ENCODE peak calls at places on chromosome 13, in six cellular contexts. E is IMR-90, O is neuronal stem cell, R is mesenchymal stem cell, C is H9, F is H1. P is an unnamed sample.

GRCh38 chr13:84366484-84366883 is 484.2 kb upstream of the SLITRK1 start:
- DNase-seq in E (peak), O (no peak), R (no peak), C (no peak), F (no peak), P (no peak)

GRCh38 chr13:77143325-77143907 is 116.5 kb upstream of the FBXL3 start:
- DNase-seq in E (peak), O (no peak), R (peak), C (no peak), F (no peak), P (peak)

GRCh38 chr13:50483416-50483815 is 360.1 kb downstream of the DLEU7 start:
- DNase-seq in E (no peak), O (no peak), R (no peak), C (no peak), F (no peak), P (no peak)

GRCh38 chr13:20174656-20175405 is 14.0 kb upstream of the GJA3 start:
- DNase-seq in E (peak), O (no peak), R (peak), C (peak), F (no peak), P (peak)

GRCh38 chr13:77375554-77375953 is 48.7 kb upstream of the MYCBP2 start:
- DNase-seq in E (no peak), O (no peak), R (no peak), C (no peak), F (no peak), P (no peak)

GRCh38 chr13:98080280-98080679 is 62.6 kb upstream of the FARP1 start:
- DNase-seq in E (no peak), O (no peak), R (no peak), C (no peak), F (no peak), P (no peak)

GRCh38 chr13:48559638-48560320 is 26.9 kb upstream of the RCBTB2 start:
- DNase-seq in E (peak), O (no peak), R (no peak), C (no peak), F (no peak), P (no peak)

GRCh38 chr13:99380921-99381645 is 73.9 kb upstream of the GPR183 start:
- DNase-seq in E (peak), O (no peak), R (no peak), C (no peak), F (peak), P (no peak)

GRCh38 chr13:65913173-65913572 is 1317.0 kb downstream of the PCDH9 start:
- DNase-seq in E (peak), O (no peak), R (peak), C (no peak), F (no peak), P (peak)

GRCh38 chr13:102726430-102726829 is 31.6 kb upstream of the METTL21C start:
- DNase-seq in E (no peak), O (no peak), R (no peak), C (no peak), F (no peak), P (peak)

GRCh38 chr13:80050252-80050651 is 290.7 kb downstream of the SPRY2 start:
- DNase-seq in E (peak), O (no peak), R (no peak), C (no peak), F (no peak), P (no peak)

GRCh38 chr13:62358646-62358932 is 942.9 kb upstream of the PCDH20 start:
- DNase-seq in E (no peak), O (no peak), R (no peak), C (no peak), F (no peak), P (no peak)

GRCh38 chr13:30038884-30039283 is 188.5 kb upstream of the UBL3 start:
- DNase-seq in E (peak), O (no peak), R (no peak), C (no peak), F (no peak), P (no peak)

DNA sequence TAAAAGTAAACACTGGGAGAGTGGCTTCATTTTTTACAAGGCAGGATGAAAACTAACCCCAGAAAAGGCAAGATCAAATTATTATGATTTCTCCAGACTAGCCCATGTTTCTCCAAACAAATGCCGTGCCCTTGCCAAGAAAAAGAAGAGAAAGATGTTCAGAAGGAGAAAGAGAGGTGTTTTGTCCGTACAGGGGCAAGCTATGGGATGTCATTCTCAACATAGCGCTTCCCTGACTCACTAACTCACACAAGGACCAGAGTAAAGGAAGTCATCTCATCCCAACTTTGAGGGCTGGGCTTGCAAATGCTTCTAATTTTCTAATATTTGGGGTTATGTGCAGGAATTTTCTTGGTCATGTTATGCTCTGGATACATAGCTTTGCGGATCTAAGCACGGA is 224.2 kb upstream of the MAB21L1 start:
- DNase-seq in E (peak), O (no peak), R (no peak), C (no peak), F (no peak), P (no peak)
- H3K27ac ChIP-seq in E (peak), O (no peak), R (no peak), C (no peak), F (no peak), P (no peak)

DNA sequence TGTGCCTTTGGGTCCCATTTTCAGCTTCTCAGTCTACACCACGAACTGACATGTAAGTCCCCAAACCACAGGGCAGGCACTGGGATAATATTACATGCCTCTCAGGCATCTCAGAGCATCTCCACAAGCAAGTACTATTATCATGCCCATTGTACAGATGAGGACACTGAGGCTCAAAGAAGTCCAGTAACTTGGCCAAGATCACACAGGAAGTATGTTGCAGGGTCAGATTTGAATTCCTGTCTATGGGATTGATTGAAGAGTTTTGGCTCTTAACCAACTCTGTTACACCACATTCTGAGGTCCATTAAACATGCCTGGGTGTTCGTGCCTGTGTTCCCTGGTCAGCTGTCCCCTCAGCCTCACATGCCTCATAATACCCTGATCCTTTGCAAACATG is 319.8 kb downstream of the FOXO1 start:
- DNase-seq in E (no peak), O (no peak), R (no peak), C (no peak), F (no peak), P (no peak)
- H3K9ac ChIP-seq in E (no peak), O (no peak), R (no peak), C (no peak), F (no peak), P (no peak)

GRCh38 chr13:113453962-113454361 is 674 bp upstream of the ADPRHL1 start:
- DNase-seq in E (no peak), O (no peak), R (no peak), C (no peak), F (no peak), P (no peak)
- H3K14ac ChIP-seq in E (no peak), O (no peak), R (no peak), C (no peak), F (no peak), P (no peak)

DNA sequence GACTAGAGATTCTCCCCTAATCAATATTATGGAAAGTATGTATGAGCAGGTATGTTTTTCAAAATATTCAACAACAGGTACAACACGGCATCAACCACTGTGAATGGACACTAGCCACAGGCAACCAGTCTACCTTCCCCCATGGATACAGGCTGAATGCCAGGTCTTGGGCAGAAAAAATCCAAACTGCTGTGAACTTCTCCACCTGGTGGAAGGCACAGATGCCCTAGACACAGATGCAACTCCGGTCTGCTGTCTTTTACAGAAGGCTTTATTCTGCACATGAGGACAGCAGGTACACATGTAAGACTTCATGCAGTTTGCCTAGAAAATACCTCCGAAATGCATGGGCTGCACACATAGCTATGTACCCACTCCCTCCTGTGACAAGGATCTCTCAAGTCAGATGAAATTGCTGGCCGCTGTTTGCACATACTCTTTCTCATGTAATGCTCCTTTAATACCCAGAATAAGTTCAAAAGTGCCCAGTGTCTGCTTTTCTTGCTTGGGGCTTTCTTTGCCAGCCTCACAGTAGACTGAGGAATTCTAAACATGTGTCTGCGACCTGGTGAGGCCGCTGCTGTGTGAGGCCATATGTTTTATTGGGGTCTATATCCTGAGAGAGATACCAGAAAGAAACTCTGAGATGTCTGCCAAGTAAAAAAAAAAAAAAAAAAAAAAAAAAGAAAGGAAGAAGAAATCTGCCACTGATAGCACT is 325.9 kb downstream of the FOXO1 start:
- DNase-seq in E (no peak), O (peak), R (no peak), C (no peak), F (no peak), P (peak)
- H3K27ac ChIP-seq in E (no peak), O (peak), R (peak), C (no peak), F (no peak), P (peak)

DNA sequence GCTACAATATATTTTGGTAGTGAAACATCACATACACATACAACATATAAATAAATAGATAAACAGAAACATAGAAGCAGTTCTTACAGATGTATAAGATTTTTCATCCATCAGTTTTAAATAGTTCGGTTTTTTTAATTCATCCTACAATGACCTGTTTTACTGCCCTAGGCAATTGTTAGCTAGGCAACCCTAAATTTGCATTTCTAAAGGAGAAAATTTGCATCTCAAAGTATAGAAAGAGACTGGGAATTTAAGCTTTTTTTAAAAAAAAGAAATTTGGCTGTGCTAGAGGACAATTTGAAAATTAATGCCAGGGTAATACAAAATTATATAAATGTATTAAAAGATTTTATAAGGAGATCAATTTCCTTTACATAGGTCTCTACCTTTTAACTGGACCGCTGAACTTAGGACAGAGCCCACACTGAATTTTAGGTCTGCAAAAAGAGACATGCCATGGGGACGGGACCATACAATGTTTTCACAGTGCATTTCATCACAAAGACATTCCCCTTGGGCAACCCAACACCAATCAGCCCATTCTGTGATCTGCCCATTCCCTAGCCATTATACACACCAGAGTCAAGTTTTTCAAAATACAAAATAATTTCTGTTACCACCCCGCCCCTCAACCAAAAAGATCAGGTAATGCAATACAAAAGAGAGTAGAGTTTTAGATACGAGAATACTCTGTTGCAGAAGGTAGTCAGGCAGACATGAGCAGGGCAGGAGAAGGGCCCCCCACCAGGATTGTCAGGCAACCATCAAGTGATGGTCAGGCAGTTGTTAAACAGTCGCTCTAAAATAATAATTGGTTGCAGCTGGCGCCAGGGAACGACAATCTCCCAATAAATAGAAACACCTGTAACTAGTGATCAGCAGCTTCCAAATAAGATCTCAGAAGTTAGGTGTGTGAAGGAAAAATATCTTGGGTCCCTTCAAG is 299.8 kb upstream of the SGCG start:
- DNase-seq in E (no peak), O (no peak), R (no peak), C (peak), F (no peak), P (no peak)
- H3K9ac ChIP-seq in E (no peak), O (no peak), R (no peak), C (no peak), F (no peak), P (no peak)

DNA sequence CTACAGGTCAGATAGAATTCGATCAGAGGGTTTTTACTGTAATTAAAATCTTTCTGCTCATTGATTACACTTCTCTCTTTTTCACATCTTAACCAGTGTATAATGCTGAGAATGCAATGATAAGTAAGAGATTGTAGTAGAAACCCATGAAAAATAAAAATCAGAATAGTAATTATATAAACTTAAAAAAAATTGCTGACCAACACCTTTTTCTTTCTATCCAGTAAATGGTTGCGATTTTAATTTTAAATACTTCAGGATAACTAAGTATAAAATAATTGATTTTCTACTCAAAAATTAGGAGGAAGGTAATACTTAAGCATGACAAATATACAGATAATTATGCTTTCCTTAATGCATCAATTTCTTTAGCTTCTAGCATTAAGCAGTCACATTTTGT is 910.6 kb upstream of the GPC6 start:
- DNase-seq in E (no peak), O (no peak), R (no peak), C (no peak), F (no peak), P (no peak)
- H3K14ac ChIP-seq in E (no peak), O (no peak), R (no peak), C (no peak), F (no peak), P (no peak)

DNA sequence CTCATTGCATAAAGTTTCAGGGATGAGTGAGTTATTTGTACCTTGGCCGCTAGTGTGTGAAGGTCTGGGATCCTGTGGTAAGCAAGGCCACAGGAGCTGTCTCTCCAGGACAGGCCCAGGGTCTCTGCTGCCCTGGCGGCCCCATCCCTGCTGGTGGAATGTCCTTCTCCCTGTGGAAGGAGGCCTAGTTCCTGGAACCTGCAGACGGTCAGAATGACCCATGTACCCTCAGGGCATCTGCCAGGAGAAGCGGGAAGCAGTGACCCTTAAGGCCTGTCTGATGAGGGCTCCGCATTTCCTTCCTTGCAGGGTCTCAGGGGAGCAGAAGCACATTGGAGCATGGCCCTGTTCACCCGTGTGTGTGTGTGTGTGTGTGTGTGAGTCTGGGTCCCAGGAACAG is 32.1 kb upstream of the SOX1 start:
- DNase-seq in E (no peak), O (no peak), R (no peak), C (no peak), F (no peak), P (peak)
- H3K27ac ChIP-seq in E (no peak), O (no peak), R (no peak), C (no peak), F (no peak), P (no peak)

GRCh38 chr13:110480161-110480560 is 81.4 kb downstream of the RAB20 start:
- DNase-seq in E (no peak), O (no peak), R (no peak), C (no peak), F (no peak), P (peak)

GRCh38 chr13:110477711-110478245 is 83.7 kb downstream of the RAB20 start:
- DNase-seq in E (no peak), O (no peak), R (no peak), C (no peak), F (no peak), P (no peak)

GRCh38 chr13:110478405-110479214 is 82.9 kb downstream of the RAB20 start:
- DNase-seq in E (no peak), O (no peak), R (no peak), C (no peak), F (no peak), P (peak)

GRCh38 chr13:110479215-110479545 is 82.3 kb downstream of the RAB20 start:
- DNase-seq in E (no peak), O (no peak), R (no peak), C (no peak), F (no peak), P (no peak)

GRCh38 chr13:110479648-110480047 is 81.9 kb downstream of the RAB20 start:
- DNase-seq in E (no peak), O (no peak), R (no peak), C (no peak), F (no peak), P (no peak)
- H3K9ac ChIP-seq in E (no peak), O (no peak), R (no peak), C (no peak), F (no peak), P (no peak)

DNA sequence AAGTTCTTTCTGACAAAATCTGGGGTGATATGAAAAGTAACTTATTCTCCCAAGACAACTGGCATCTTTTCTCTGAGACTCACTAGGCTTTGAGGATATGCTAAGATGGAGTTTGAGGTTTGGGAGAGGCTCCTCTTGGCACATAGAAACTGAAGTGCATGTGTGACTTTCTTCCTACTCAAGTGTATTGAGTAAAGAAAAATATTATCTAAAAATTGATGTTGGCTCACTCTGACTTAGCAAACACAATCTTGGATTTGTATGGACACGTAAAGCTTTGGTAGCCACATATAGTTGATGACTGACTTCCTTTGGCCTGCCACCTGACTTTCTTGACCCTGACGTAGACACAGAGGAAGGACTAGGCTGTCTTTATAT is 71.1 kb upstream of the KLF12 start:
- DNase-seq in E (no peak), O (no peak), R (no peak), C (no peak), F (no peak), P (no peak)
- H3K14ac ChIP-seq in E (peak), O (no peak), R (no peak), C (no peak), F (no peak), P (no peak)